ENCODE peak calls at places on chromosomes 4 and X, in ten cellular contexts. One of them, this sample, is unnamed.

GRCh38 chrX:120290107-120290506 is 21.2 kb downstream of the TMEM255A start:
- DNase-seq in renal cortical epithelial cell: no peak
- DNase-seq in aorta: no peak
- DNase-seq in activated CD8-positive, alpha-beta memory T cell treated with anti-CD3 and anti-CD28 coated beads for 1 hour: no peak
- DNase-seq in IMR-90: no peak
- DNase-seq in activated T-cell treated with anti-CD3 and anti-CD28 coated beads for 1 hour: no peak
- DNase-seq in left cardiac atrium: no peak
- DNase-seq in ACHN: no peak
- DNase-seq in ecto neural progenitor cell: no peak
- DNase-seq in stimulated activated CD4-positive, alpha-beta T cell treated with anti-CD3 and anti-CD28 coated beads, Interleukin-12 subunit alpha, Interleukin-12 subunit beta, amount 100 ng/mL, for 4 hours: no peak
- DNase-seq in this sample: no peak

GRCh38 chr4:124018383-124019317 is 622.1 kb downstream of the SPRY1 start:
- DNase-seq in renal cortical epithelial cell: peak; percentile 26
- DNase-seq in aorta: no peak
- DNase-seq in activated CD8-positive, alpha-beta memory T cell treated with anti-CD3 and anti-CD28 coated beads for 1 hour: no peak
- DNase-seq in IMR-90: peak; percentile 37
- DNase-seq in activated T-cell treated with anti-CD3 and anti-CD28 coated beads for 1 hour: no peak
- DNase-seq in left cardiac atrium: peak; percentile 58
- DNase-seq in ACHN: no peak
- DNase-seq in ecto neural progenitor cell: no peak
- DNase-seq in stimulated activated CD4-positive, alpha-beta T cell treated with anti-CD3 and anti-CD28 coated beads, Interleukin-12 subunit alpha, Interleukin-12 subunit beta, amount 100 ng/mL, for 4 hours: no peak
- DNase-seq in this sample: no peak

GRCh38 chrX:41005445-41005992 is 79.7 kb upstream of the USP9X start:
- DNase-seq in renal cortical epithelial cell: no peak
- DNase-seq in aorta: no peak
- DNase-seq in activated CD8-positive, alpha-beta memory T cell treated with anti-CD3 and anti-CD28 coated beads for 1 hour: no peak
- DNase-seq in IMR-90: no peak
- DNase-seq in activated T-cell treated with anti-CD3 and anti-CD28 coated beads for 1 hour: no peak
- DNase-seq in left cardiac atrium: no peak
- DNase-seq in ACHN: no peak
- DNase-seq in ecto neural progenitor cell: no peak
- DNase-seq in stimulated activated CD4-positive, alpha-beta T cell treated with anti-CD3 and anti-CD28 coated beads, Interleukin-12 subunit alpha, Interleukin-12 subunit beta, amount 100 ng/mL, for 4 hours: no peak
- DNase-seq in this sample: no peak

GRCh38 chrX:109847257-109848187 is 114.5 kb upstream of the ACSL4 start:
- DNase-seq in renal cortical epithelial cell: peak; percentile 97
- DNase-seq in aorta: no peak
- DNase-seq in activated CD8-positive, alpha-beta memory T cell treated with anti-CD3 and anti-CD28 coated beads for 1 hour: no peak
- DNase-seq in IMR-90: peak; percentile 90
- DNase-seq in activated T-cell treated with anti-CD3 and anti-CD28 coated beads for 1 hour: no peak
- DNase-seq in left cardiac atrium: no peak
- DNase-seq in ACHN: no peak
- DNase-seq in ecto neural progenitor cell: no peak
- DNase-seq in stimulated activated CD4-positive, alpha-beta T cell treated with anti-CD3 and anti-CD28 coated beads, Interleukin-12 subunit alpha, Interleukin-12 subunit beta, amount 100 ng/mL, for 4 hours: no peak
- DNase-seq in this sample: no peak

GRCh38 chr4:81069706-81070331 is 39.3 kb downstream of the BMP3 start:
- DNase-seq in renal cortical epithelial cell: peak; percentile 85
- DNase-seq in aorta: no peak
- DNase-seq in activated CD8-positive, alpha-beta memory T cell treated with anti-CD3 and anti-CD28 coated beads for 1 hour: peak; percentile 11
- DNase-seq in IMR-90: peak; percentile 90
- DNase-seq in activated T-cell treated with anti-CD3 and anti-CD28 coated beads for 1 hour: peak; percentile 31
- DNase-seq in left cardiac atrium: peak; percentile 44
- DNase-seq in ACHN: peak; percentile 76
- DNase-seq in ecto neural progenitor cell: peak; percentile 81
- DNase-seq in stimulated activated CD4-positive, alpha-beta T cell treated with anti-CD3 and anti-CD28 coated beads, Interleukin-12 subunit alpha, Interleukin-12 subunit beta, amount 100 ng/mL, for 4 hours: peak; percentile 23
- DNase-seq in this sample: no peak

GRCh38 chr4:39410415-39410814 is 3.7 kb downstream of the KLB start:
- DNase-seq in renal cortical epithelial cell: no peak
- DNase-seq in aorta: no peak
- DNase-seq in activated CD8-positive, alpha-beta memory T cell treated with anti-CD3 and anti-CD28 coated beads for 1 hour: no peak
- DNase-seq in IMR-90: no peak
- DNase-seq in activated T-cell treated with anti-CD3 and anti-CD28 coated beads for 1 hour: no peak
- DNase-seq in left cardiac atrium: no peak
- DNase-seq in ACHN: peak; percentile 7
- DNase-seq in ecto neural progenitor cell: no peak
- DNase-seq in stimulated activated CD4-positive, alpha-beta T cell treated with anti-CD3 and anti-CD28 coated beads, Interleukin-12 subunit alpha, Interleukin-12 subunit beta, amount 100 ng/mL, for 4 hours: no peak
- DNase-seq in this sample: no peak

GRCh38 chr4:171067422-171067821 is 745.8 kb upstream of the GALNTL6 start:
- DNase-seq in renal cortical epithelial cell: no peak
- DNase-seq in aorta: no peak
- DNase-seq in activated CD8-positive, alpha-beta memory T cell treated with anti-CD3 and anti-CD28 coated beads for 1 hour: no peak
- DNase-seq in IMR-90: no peak
- DNase-seq in activated T-cell treated with anti-CD3 and anti-CD28 coated beads for 1 hour: no peak
- DNase-seq in left cardiac atrium: no peak
- DNase-seq in ACHN: peak; percentile 2
- DNase-seq in ecto neural progenitor cell: no peak
- DNase-seq in stimulated activated CD4-positive, alpha-beta T cell treated with anti-CD3 and anti-CD28 coated beads, Interleukin-12 subunit alpha, Interleukin-12 subunit beta, amount 100 ng/mL, for 4 hours: no peak
- DNase-seq in this sample: no peak

GRCh38 chr4:139943277-139943676 is 210.7 kb downstream of the MAML3 start:
- DNase-seq in renal cortical epithelial cell: no peak
- DNase-seq in aorta: no peak
- DNase-seq in activated CD8-positive, alpha-beta memory T cell treated with anti-CD3 and anti-CD28 coated beads for 1 hour: no peak
- DNase-seq in IMR-90: no peak
- DNase-seq in activated T-cell treated with anti-CD3 and anti-CD28 coated beads for 1 hour: no peak
- DNase-seq in left cardiac atrium: no peak
- DNase-seq in ACHN: no peak
- DNase-seq in ecto neural progenitor cell: peak; percentile 48
- DNase-seq in stimulated activated CD4-positive, alpha-beta T cell treated with anti-CD3 and anti-CD28 coated beads, Interleukin-12 subunit alpha, Interleukin-12 subunit beta, amount 100 ng/mL, for 4 hours: no peak
- DNase-seq in this sample: no peak

GRCh38 chrX:103343105-103343504 is 13.1 kb downstream of the TCEAL7 start:
- DNase-seq in renal cortical epithelial cell: peak; percentile 50
- DNase-seq in aorta: no peak
- DNase-seq in activated CD8-positive, alpha-beta memory T cell treated with anti-CD3 and anti-CD28 coated beads for 1 hour: no peak
- DNase-seq in IMR-90: peak; percentile 55
- DNase-seq in activated T-cell treated with anti-CD3 and anti-CD28 coated beads for 1 hour: peak; percentile 32
- DNase-seq in left cardiac atrium: no peak
- DNase-seq in ACHN: peak; percentile 50
- DNase-seq in ecto neural progenitor cell: no peak
- DNase-seq in stimulated activated CD4-positive, alpha-beta T cell treated with anti-CD3 and anti-CD28 coated beads, Interleukin-12 subunit alpha, Interleukin-12 subunit beta, amount 100 ng/mL, for 4 hours: peak; percentile 22
- DNase-seq in this sample: no peak

GRCh38 chr4:127134490-127134889 is 498.3 kb upstream of the INTU start:
- DNase-seq in renal cortical epithelial cell: no peak
- DNase-seq in aorta: no peak
- DNase-seq in activated CD8-positive, alpha-beta memory T cell treated with anti-CD3 and anti-CD28 coated beads for 1 hour: no peak
- DNase-seq in IMR-90: no peak
- DNase-seq in activated T-cell treated with anti-CD3 and anti-CD28 coated beads for 1 hour: no peak
- DNase-seq in left cardiac atrium: no peak
- DNase-seq in ACHN: no peak
- DNase-seq in ecto neural progenitor cell: no peak
- DNase-seq in stimulated activated CD4-positive, alpha-beta T cell treated with anti-CD3 and anti-CD28 coated beads, Interleukin-12 subunit alpha, Interleukin-12 subunit beta, amount 100 ng/mL, for 4 hours: no peak
- DNase-seq in this sample: no peak

GRCh38 chrX:152038798-152039197 is 64.3 kb upstream of the GABRE start:
- DNase-seq in renal cortical epithelial cell: no peak
- DNase-seq in aorta: no peak
- DNase-seq in activated CD8-positive, alpha-beta memory T cell treated with anti-CD3 and anti-CD28 coated beads for 1 hour: no peak
- DNase-seq in IMR-90: no peak
- DNase-seq in activated T-cell treated with anti-CD3 and anti-CD28 coated beads for 1 hour: no peak
- DNase-seq in left cardiac atrium: no peak
- DNase-seq in ACHN: no peak
- DNase-seq in ecto neural progenitor cell: no peak
- DNase-seq in stimulated activated CD4-positive, alpha-beta T cell treated with anti-CD3 and anti-CD28 coated beads, Interleukin-12 subunit alpha, Interleukin-12 subunit beta, amount 100 ng/mL, for 4 hours: no peak
- DNase-seq in this sample: no peak